ENCODE peak calls at places on chromosomes 1 and 21, in eight cellular contexts. N, V, C, D, R, O, P and Y are unnamed samples.

GRCh38 chr21:16082038-16082816 is 352.4 kb downstream of the USP25 start:
- DNase-seq in P (peak; percentile 19), C (peak; percentile 28), N (peak; percentile 23), O (no peak), V (peak; percentile 8), R (peak; percentile 46), D (no peak), Y (peak; percentile 56)

GRCh38 chr1:234732671-234733390 is 122.9 kb upstream of the IRF2BP2 start:
- DNase-seq in C (no peak), D (no peak), R (no peak), V (no peak), O (no peak), P (no peak), N (no peak), Y (no peak)

GRCh38 chr1:150563340-150564038 is 14.3 kb downstream of the ADAMTSL4 start:
- DNase-seq in R (peak; percentile 64), O (no peak), D (no peak), N (peak; percentile 60), V (no peak), C (peak; percentile 56), P (peak; percentile 71), Y (peak; percentile 70)

GRCh38 chr1:86430376-86430775 is 6.4 kb downstream of the CLCA2 start:
- DNase-seq in O (no peak), R (peak; percentile 87), D (no peak), V (no peak), C (no peak), P (no peak), N (peak; percentile 16), Y (peak; percentile 13)

GRCh38 chr1:51168266-51168845 is 66.3 kb downstream of the C1orf185 start:
- DNase-seq in P (no peak), R (no peak), N (no peak), D (no peak), C (peak; percentile 15), V (no peak), O (no peak), Y (peak; percentile 72)

GRCh38 chr21:15617968-15618367 is 111.8 kb upstream of the USP25 start:
- DNase-seq in R (peak; percentile 41), O (no peak), P (peak; percentile 11), C (peak; percentile 54), V (no peak), N (peak; percentile 67), D (no peak), Y (peak; percentile 61)

GRCh38 chr1:103170608-103171007 is 62.3 kb upstream of the COL11A1 start:
- DNase-seq in P (no peak), R (no peak), D (no peak), O (no peak), C (no peak), N (peak; percentile 25), V (no peak), Y (no peak)

GRCh38 chr1:85584264-85584781 is 3.8 kb downstream of the CCN1 start:
- DNase-seq in O (peak; percentile 84), P (no peak), V (no peak), D (peak; percentile 97), C (peak; percentile 96), R (peak; percentile 90), N (peak; percentile 97), Y (peak; percentile 97)

GRCh38 chr1:29651684-29652665 is 415.7 kb downstream of the PTPRU start:
- DNase-seq in R (no peak), V (no peak), D (no peak), N (no peak), O (no peak), P (no peak), C (no peak), Y (no peak)

GRCh38 chr1:147641695-147642592 is 28.4 kb downstream of the ACP6 start:
- DNase-seq in V (peak; percentile 59), R (peak; percentile 30), C (peak; percentile 58), P (peak; percentile 73), N (peak; percentile 56), D (no peak), O (no peak), Y (peak; percentile 48)

GRCh38 chr21:29371464-29371863 is 72.7 kb downstream of the BACH1 start:
- DNase-seq in O (no peak), N (no peak), P (no peak), R (peak; percentile 32), C (no peak), D (no peak), V (no peak), Y (no peak)

GRCh38 chr1:174556392-174556791 is 108.6 kb downstream of the GPR52 start:
- DNase-seq in P (no peak), C (no peak), N (peak; percentile 1), O (no peak), D (no peak), R (no peak), V (no peak), Y (no peak)

GRCh38 chr1:230863449-230863848 is 4.9 kb downstream of the C1orf198 start:
- DNase-seq in R (peak; percentile 15), O (no peak), D (no peak), C (no peak), P (no peak), V (no peak), N (no peak), Y (no peak)

GRCh38 chr1:30933874-30934252 is 25.3 kb upstream of the SDC3 start:
- DNase-seq in O (no peak), C (peak; percentile 60), P (no peak), D (no peak), R (peak; percentile 76), N (peak; percentile 85), V (no peak), Y (peak; percentile 61)

GRCh38 chr21:31161157-31161556 is 122.9 kb upstream of the KRTAP19-8 start:
- DNase-seq in D (no peak), R (peak; percentile 15), V (no peak), P (no peak), O (no peak), N (peak; percentile 40), C (peak; percentile 69), Y (peak; percentile 77)

GRCh38 chr1:115186871-115187270 is 97.6 kb upstream of the TSPAN2 start:
- DNase-seq in V (no peak), N (no peak), D (no peak), P (no peak), O (no peak), C (no peak), R (no peak), Y (no peak)